ENCODE peak calls at places on chromosomes 7 and 10, in nine cellular contexts. U, O, M, X, A, N, S, R and H are unnamed samples.
A peak's percentile ranks its signal among the peaks of the same experiment; 100 is the strongest.

GRCh38 chr10:12418000-12418399 is 68.7 kb downstream of the CAMK1D start:
- DNase-seq in U (peak; percentile 68), O (no peak), M (peak; percentile 43), X (no peak), A (no peak), N (no peak), S (no peak), R (peak; percentile 19), H (no peak)

GRCh38 chr10:7494034-7494433 is 83.2 kb upstream of the SFMBT2 start:
- DNase-seq in U (no peak), O (no peak), M (no peak), X (no peak), A (peak; percentile 8), N (no peak), S (no peak), R (no peak), H (no peak)

GRCh38 chr10:110779489-110779888 is 92.2 kb upstream of the PDCD4 start:
- DNase-seq in U (no peak), O (no peak), M (no peak), X (no peak), A (no peak), N (no peak), S (no peak), R (no peak), H (no peak)

GRCh38 chr10:93254180-93254847 is 180.6 kb downstream of the CYP26A1 start:
- DNase-seq in U (no peak), O (no peak), M (no peak), X (no peak), A (no peak), N (no peak), S (peak; percentile 85), R (no peak), H (no peak)

GRCh38 chr7:26574476-26574875 is 282.8 kb downstream of the SNX10 start:
- DNase-seq in U (no peak), O (peak; percentile 72), M (no peak), X (no peak), A (no peak), N (no peak), S (no peak), R (no peak), H (no peak)

GRCh38 chr10:26372513-26373354 is 65.4 kb upstream of the APBB1IP start:
- DNase-seq in U (no peak), O (no peak), M (no peak), X (no peak), A (no peak), N (no peak), S (no peak), R (no peak), H (no peak)

GRCh38 chr10:62554632-62555199 is 180.5 kb downstream of the ZNF365 start:
- DNase-seq in U (peak; percentile 29), O (peak; percentile 47), M (no peak), X (no peak), A (no peak), N (peak; percentile 56), S (peak; percentile 16), R (no peak), H (no peak)

GRCh38 chr7:137754076-137754851 is 92.5 kb downstream of the DGKI start:
- DNase-seq in U (peak; percentile 27), O (no peak), M (no peak), X (no peak), A (no peak), N (no peak), S (no peak), R (no peak), H (no peak)

GRCh38 chr7:122535086-122535485 is 163.8 kb downstream of the RNF133 start:
- DNase-seq in U (no peak), O (no peak), M (no peak), X (no peak), A (no peak), N (no peak), S (no peak), R (no peak), H (no peak)

GRCh38 chr10:75034131-75034512 is 77.3 kb upstream of the SAMD8 start:
- DNase-seq in U (no peak), O (no peak), M (no peak), X (no peak), A (no peak), N (no peak), S (no peak), R (no peak), H (no peak)

GRCh38 chr7:77199008-77199966 is at the start of gene FGL2:
- DNase-seq in U (peak; percentile 35), O (no peak), M (peak; percentile 59), X (peak; percentile 69), A (peak; percentile 48), N (peak; percentile 37), S (no peak), R (peak; percentile 71), H (peak; percentile 15)

GRCh38 chr7:76310102-76310957 is 7.9 kb downstream of the HSPB1 start:
- DNase-seq in U (no peak), O (no peak), M (no peak), X (no peak), A (peak; percentile 82), N (no peak), S (no peak), R (no peak), H (no peak)

GRCh38 chr10:27998178-27998953 is 513 bp downstream of the ODAD2 start:
- DNase-seq in U (peak; percentile 36), O (no peak), M (peak; percentile 14), X (peak; percentile 8), A (peak; percentile 42), N (peak; percentile 37), S (no peak), R (peak; percentile 70), H (no peak)

GRCh38 chr10:45183174-45183573 is 132.2 kb downstream of the OR13A1 start:
- DNase-seq in U (no peak), O (no peak), M (no peak), X (no peak), A (no peak), N (no peak), S (no peak), R (no peak), H (no peak)

GRCh38 chr7:24851791-24852190 is 94.5 kb upstream of the GSDME start:
- DNase-seq in U (no peak), O (no peak), M (no peak), X (no peak), A (no peak), N (no peak), S (peak; percentile 61), R (no peak), H (peak; percentile 16)

GRCh38 chr10:122560279-122560804 is at the start of gene DMBT1:
- DNase-seq in U (no peak), O (no peak), M (no peak), X (no peak), A (no peak), N (no peak), S (no peak), R (no peak), H (no peak)

GRCh38 chr10:12048547-12048946 is 5.9 kb upstream of the UPF2 start:
- DNase-seq in U (no peak), O (no peak), M (no peak), X (no peak), A (no peak), N (no peak), S (no peak), R (peak; percentile 30), H (no peak)

GRCh38 chr10:120732643-120733313 is 118.4 kb upstream of the WDR11 start:
- DNase-seq in U (peak; percentile 29), O (no peak), M (no peak), X (no peak), A (no peak), N (no peak), S (no peak), R (no peak), H (no peak)

GRCh38 chr10:18822156-18822555 is 162.9 kb downstream of the ARL5B start:
- DNase-seq in U (peak; percentile 21), O (no peak), M (no peak), X (no peak), A (peak; percentile 18), N (peak; percentile 58), S (peak; percentile 1), R (no peak), H (peak; percentile 1)

GRCh38 chr7:42672339-42672990 is 239.4 kb downstream of the C7orf25 start:
- DNase-seq in U (peak; percentile 43), O (no peak), M (no peak), X (no peak), A (no peak), N (no peak), S (no peak), R (no peak), H (no peak)

GRCh38 chr10:14625210-14625621 is 149.5 kb downstream of the FAM107B start:
- DNase-seq in U (no peak), O (no peak), M (no peak), X (no peak), A (no peak), N (no peak), S (no peak), R (no peak), H (no peak)

DNA sequence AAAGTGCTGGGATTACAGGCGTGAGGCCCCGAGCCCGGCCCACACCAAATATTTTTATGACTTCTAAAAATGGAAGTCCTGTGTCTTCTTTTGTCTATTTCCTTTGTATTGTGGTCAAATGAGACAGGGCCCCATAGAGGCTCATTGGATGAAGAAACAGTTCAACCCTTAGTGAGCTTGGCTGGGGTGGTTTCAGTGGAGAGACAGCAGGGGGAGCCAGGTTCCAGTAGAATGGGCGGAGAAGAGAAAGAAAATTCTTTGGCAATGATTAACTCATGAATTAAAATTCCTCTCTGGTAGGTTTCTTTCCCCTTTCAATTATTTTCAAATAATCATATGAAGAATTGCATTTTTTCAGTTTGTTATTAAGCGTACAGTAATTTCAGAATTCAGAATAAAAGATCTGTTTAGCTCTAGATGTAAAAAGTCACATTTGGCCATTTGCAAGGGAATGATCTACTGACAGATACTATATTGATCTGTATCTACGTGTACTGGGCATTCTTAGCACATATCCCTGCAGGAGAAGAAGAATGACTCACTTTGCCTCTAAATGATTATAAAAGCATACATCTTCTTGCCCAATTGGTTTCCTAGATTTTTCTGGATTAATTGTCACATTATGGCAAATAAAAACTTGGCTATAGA is 43.2 kb downstream of the PNLIPRP3 start:
- DNase-seq in U (no peak), O (no peak), M (no peak), X (no peak), A (no peak), N (peak; percentile 41), S (peak; percentile 20), R (no peak), H (no peak)
- TF ChIP-seq CTCF in U (no peak), O (no peak), M (no peak), X (no peak), A (no peak), N (peak; percentile 46), S (peak; percentile 43), R (no peak), H (peak; percentile 24)

GRCh38 chr7:56449762-56450161 is 333.5 kb upstream of the NUPR2 start:
- DNase-seq in U (no peak), O (no peak), M (no peak), X (no peak), A (no peak), N (no peak), S (no peak), R (no peak), H (no peak)
- H3K9me3 ChIP-seq in U (peaks cover 8% of the 10 kb centered on the region), O (peaks cover 81% of the 10 kb centered on the region), M (peaks cover 98% of the 10 kb centered on the region), X (peaks cover 47% of the 10 kb centered on the region), A (no peaks in the 10 kb centered on the region), N (no peaks in the 10 kb centered on the region), S (peaks cover 80% of the 10 kb centered on the region), R (peaks cover 41% of the 10 kb centered on the region), H (peaks cover 44% of the 10 kb centered on the region)

GRCh38 chr7:116630357-116630756 is 41.6 kb upstream of the MET start:
- DNase-seq in U (no peak), O (no peak), M (no peak), X (no peak), A (no peak), N (no peak), S (no peak), R (no peak), H (no peak)
- TF ChIP-seq CTCF in U (no peak), O (no peak), M (no peak), X (no peak), A (no peak), N (no peak), S (no peak), R (no peak), H (no peak)

GRCh38 chr10:21826725-21827124 is 176.8 kb downstream of the DNAJC1 start:
- DNase-seq in U (no peak), O (no peak), M (no peak), X (no peak), A (no peak), N (no peak), S (no peak), R (no peak), H (no peak)
- H3K9me3 ChIP-seq in U (peaks cover 4% of the 10 kb centered on the region), O (peaks cover 36% of the 10 kb centered on the region), M (peaks cover 72% of the 10 kb centered on the region), X (peaks cover 58% of the 10 kb centered on the region), A (peaks cover 19% of the 10 kb centered on the region), N (peaks cover 61% of the 10 kb centered on the region), S (peaks cover 42% of the 10 kb centered on the region), R (peaks cover 33% of the 10 kb centered on the region), H (peaks cover 17% of the 10 kb centered on the region)